ENCODE peak calls at places on chromosomes 11 and 22, in four cellular contexts. X, V, P and C are unnamed samples.

GRCh38 chr11:123364145-123364544 is 65.9 kb upstream of the GRAMD1B start:
- DNase-seq in X (no peak), V (no peak), P (no peak), C (peak; percentile 27)

GRCh38 chr11:129804012-129804411 is 11.6 kb upstream of the TMEM45B start:
- DNase-seq in X (no peak), V (no peak), P (no peak), C (no peak)

GRCh38 chr11:121544956-121545355 is 92.2 kb upstream of the SORL1-AS1 start:
- DNase-seq in X (no peak), V (no peak), P (no peak), C (no peak)

GRCh38 chr11:115720537-115721308 is 216.5 kb upstream of the CADM1 start:
- DNase-seq in X (no peak), V (no peak), P (no peak), C (no peak)

GRCh38 chr22:45318558-45319318 is 9.0 kb downstream of the FAM118A start:
- DNase-seq in X (peak; percentile 88), V (no peak), P (peak; percentile 70), C (no peak)

GRCh38 chr11:43138621-43139140 is 173.1 kb upstream of the API5 start:
- DNase-seq in X (no peak), V (no peak), P (no peak), C (no peak)

GRCh38 chr11:250740-251299 is 14.0 kb downstream of the PSMD13 start:
- DNase-seq in X (peak; percentile 68), V (peak; percentile 82), P (peak; percentile 42), C (peak; percentile 70)

GRCh38 chr11:127994736-127995135 is 592.6 kb downstream of the ETS1 start:
- DNase-seq in X (no peak), V (no peak), P (peak; percentile 69), C (no peak)

GRCh38 chr11:118918686-118919280 is 6.9 kb downstream of the BCL9L start:
- DNase-seq in X (no peak), V (no peak), P (peak; percentile 43), C (no peak)

GRCh38 chr22:37425800-37426531 is 1.3 kb downstream of the ELFN2 start:
- DNase-seq in X (peak; percentile 65), V (peak; percentile 73), P (peak; percentile 45), C (no peak)

GRCh38 chr11:9263840-9264380 is 1.2 kb downstream of the DENND5A start:
- DNase-seq in X (peak; percentile 86), V (no peak), P (peak; percentile 30), C (no peak)

GRCh38 chr11:105109855-105110750 is 29.5 kb downstream of the CARD18 start:
- DNase-seq in X (peak; percentile 54), V (no peak), P (peak; percentile 38), C (no peak)

GRCh38 chr22:38424525-38425080 is 30.4 kb downstream of the KCNJ4 start:
- DNase-seq in X (no peak), V (no peak), P (no peak), C (no peak)

GRCh38 chr11:62496676-62497075 is 49.9 kb downstream of the AHNAK start:
- DNase-seq in X (no peak), V (no peak), P (no peak), C (no peak)

GRCh38 chr11:2520736-2521035 is 75.9 kb downstream of the KCNQ1 start:
- DNase-seq in X (no peak), V (no peak), P (no peak), C (no peak)

GRCh38 chr11:2521081-2521480 is 76.3 kb downstream of the KCNQ1 start:
- DNase-seq in X (no peak), V (peak; percentile 14), P (no peak), C (no peak)

GRCh38 chr11:2518983-2519340 is 74.2 kb downstream of the KCNQ1 start:
- DNase-seq in X (no peak), V (peak; percentile 22), P (no peak), C (no peak)

GRCh38 chr11:2519517-2519878 is 74.7 kb downstream of the KCNQ1 start:
- DNase-seq in X (no peak), V (no peak), P (no peak), C (no peak)

DNA sequence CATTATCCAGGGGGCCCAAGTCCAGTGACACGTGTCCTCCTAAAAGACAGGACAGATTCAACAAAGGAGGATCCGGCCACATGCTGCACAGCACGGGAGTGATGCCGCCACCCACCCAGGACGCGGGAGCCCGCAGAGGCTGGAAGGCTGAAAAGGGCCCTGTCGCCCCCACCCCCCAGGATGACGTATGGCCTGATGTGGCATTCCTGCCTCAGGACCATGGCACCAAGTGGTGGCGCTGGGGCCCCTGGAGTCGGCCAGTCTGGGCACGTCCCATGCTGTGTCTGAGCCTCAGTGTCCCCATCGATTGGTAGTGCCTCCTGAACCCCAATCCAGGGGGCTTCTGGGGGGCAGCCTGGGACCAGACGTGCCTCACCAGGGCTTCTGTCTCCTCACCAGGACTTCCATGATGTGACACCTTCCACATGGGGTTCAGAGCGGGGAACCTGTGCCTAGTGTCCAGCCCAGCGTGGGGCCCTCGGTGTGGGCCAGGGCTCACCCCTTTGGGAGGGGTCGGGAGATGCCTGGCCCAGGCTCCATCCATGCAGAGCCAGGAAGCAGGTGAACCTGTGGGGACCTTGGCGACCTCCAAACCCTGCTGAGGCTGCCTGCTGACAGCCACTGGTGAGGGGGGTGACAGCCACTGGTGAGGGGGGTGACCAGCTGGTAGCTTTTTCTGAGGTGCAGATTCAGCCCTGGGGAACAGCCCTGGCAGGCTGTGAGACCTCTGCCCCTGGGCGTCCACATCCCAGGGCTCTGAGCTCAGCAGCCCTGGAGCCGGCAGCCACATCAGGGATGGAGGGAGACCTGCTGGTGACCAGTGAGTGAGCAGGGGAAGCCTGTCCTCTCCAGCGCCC is 75.3 kb downstream of the KCNQ1 start:
- DNase-seq in X (no peak), V (peak; percentile 13), P (no peak), C (no peak)
- H4K8ac ChIP-seq in X (no peak overlapping the region), V (no peak overlapping the region), P (no peak overlapping the region), C (no peak overlapping the region)

GRCh38 chr22:19847345-19847632 is 7.4 kb downstream of the GNB1L start:
- DNase-seq in X (no peak), V (no peak), P (no peak), C (no peak)
- H3K4me1 ChIP-seq in X (peaks cover 60% of the 10 kb centered on the region), V (no peaks in the 10 kb centered on the region), P (peaks cover 7% of the 10 kb centered on the region), C (peaks cover 10% of the 10 kb centered on the region)

DNA sequence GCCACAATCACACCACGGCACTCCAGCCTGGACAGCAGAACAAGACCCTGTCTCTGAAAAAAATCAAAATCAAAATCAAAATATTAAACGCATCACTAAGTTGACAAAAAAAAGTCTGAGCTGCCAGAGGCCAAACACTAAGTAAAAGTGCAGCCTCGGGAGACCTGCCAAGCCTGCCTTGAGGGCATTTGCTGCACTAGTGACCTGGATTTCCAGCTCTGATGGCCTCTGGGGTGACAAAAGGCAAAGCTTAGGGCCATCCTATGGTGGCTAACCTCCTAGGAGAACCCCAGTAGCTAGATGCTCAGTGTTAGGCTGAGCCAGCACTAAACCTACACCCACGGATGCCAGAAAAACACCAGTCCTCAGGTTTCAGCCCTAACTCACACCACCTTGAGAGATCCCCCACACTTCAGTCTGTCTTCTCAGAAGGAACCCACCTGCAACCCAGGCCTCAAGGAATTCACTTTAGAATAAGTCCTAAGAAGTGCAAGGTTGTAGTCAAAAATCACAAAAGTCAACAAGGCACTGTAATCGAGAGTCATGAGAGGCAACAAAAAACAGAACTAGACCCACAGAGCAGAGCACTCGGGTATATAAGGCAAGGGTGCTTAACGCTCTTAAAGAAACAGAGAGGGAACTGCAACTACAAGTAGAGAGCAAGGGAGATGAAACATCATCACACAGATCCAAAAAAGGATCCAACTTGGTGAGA is 28.6 kb downstream of the GNB1L start:
- DNase-seq in X (no peak), V (no peak), P (no peak), C (no peak)
- H3K4me2 ChIP-seq in X (no peak overlapping the region), V (no peak overlapping the region), P (no peak overlapping the region), C (no peak overlapping the region)

DNA sequence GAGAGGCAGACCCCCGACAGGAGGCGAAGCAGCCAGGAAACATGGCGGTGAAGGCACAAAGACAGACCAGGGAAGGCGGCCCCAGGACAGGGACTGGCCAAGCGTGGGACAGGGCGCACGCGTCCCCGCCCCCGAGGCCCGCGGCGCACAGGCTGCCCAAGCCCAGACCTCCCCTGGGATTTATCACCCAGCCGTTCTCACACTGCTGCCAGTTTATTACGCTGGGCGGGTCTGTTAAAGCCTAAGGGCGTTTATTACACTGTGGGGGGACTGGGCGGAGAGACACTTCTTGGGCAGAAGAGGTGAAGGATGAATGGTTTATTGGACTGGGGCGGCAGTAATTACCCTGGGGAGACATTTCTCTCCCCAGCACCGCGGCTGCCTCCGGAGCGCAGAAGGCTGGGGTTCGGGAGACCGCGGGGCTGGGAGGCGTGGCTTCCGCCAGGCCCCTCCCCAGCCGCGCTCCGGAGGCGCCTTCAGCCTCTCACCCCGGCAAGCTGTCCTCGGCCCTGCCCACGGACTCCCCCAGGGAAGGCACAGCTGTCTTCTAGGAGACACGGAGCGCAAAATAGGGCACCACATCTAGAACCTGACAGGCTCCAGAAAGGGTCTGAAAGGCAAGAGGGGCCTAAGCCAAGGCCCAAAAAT is 47.1 kb downstream of the SLC22A12 start:
- DNase-seq in X (no peak), V (peak; percentile 59), P (no peak), C (no peak)
- H4K8ac ChIP-seq in X (no peak overlapping the region), V (no peak overlapping the region), P (no peak overlapping the region), C (no peak overlapping the region)